ENCODE peak calls at places on chromosomes 6 and 20, in six cellular contexts. E is iPS-NIHi11; N is immature natural killer cell; C is stimulated activated CD4-positive, alpha-beta T cell treated with anti-CD3 and anti-CD28 coated beads, Interleukin-15, amount 100 ng/mL, for 24 hours; R is vagina; L is mucosa of gallbladder. F is an unnamed sample.

GRCh38 chr6:32175711-32176475 is at the start of gene AGPAT1:
- DNase-seq in E (peak; percentile 93), N (peak; percentile 96), C (peak; percentile 98), R (peak; percentile 98), L (peak; percentile 98), F (peak; percentile 99)

GRCh38 chr20:4545526-4545925 is 176.2 kb upstream of the PRND start:
- DNase-seq in E (no peak), N (no peak), C (no peak), R (no peak), L (no peak), F (peak; percentile 12)

GRCh38 chr6:75855047-75855446 is 106.0 kb downstream of the MYO6 start:
- DNase-seq in E (peak; percentile 26), N (peak; percentile 1), C (peak; percentile 41), R (no peak), L (peak; percentile 36), F (peak; percentile 85)

GRCh38 chr6:25057121-25057520 is 121.4 kb upstream of the RIPOR2 start:
- DNase-seq in E (no peak), N (no peak), C (no peak), R (no peak), L (no peak), F (no peak)

GRCh38 chr6:128515550-128516513 is 4.6 kb downstream of the PTPRK start:
- DNase-seq in E (no peak), N (no peak), C (no peak), R (no peak), L (no peak), F (peak; percentile 63)

GRCh38 chr20:48614593-48615274 is 213.1 kb downstream of the PREX1 start:
- DNase-seq in E (no peak), N (no peak), C (no peak), R (no peak), L (no peak), F (no peak)

GRCh38 chr6:26065952-26066380 is 21.3 kb upstream of the HFE start:
- DNase-seq in E (peak; percentile 72), N (peak; percentile 54), C (peak; percentile 57), R (no peak), L (peak; percentile 82), F (peak; percentile 90)

GRCh38 chr6:13302291-13302690 is 26.0 kb downstream of the TBC1D7 start:
- DNase-seq in E (no peak), N (no peak), C (no peak), R (no peak), L (no peak), F (peak; percentile 38)

GRCh38 chr20:35472209-35472608 is 16.8 kb downstream of the CEP250 start:
- DNase-seq in E (no peak), N (no peak), C (no peak), R (no peak), L (no peak), F (no peak)

GRCh38 chr6:33323623-33323948 is 6.0 kb upstream of the ZBTB22 start:
- DNase-seq in E (no peak), N (no peak), C (no peak), R (no peak), L (no peak), F (no peak)